ENCODE peak calls at places on chromosomes 11 and 22, in seven cellular contexts. M is Right ventricle myocardium superior, H is NCI-H460, T is spleen, V is iPS DF 6.9, Y is cerebellum, G is NAMALWA. Z is an unnamed sample.

GRCh38 chr22:43945632-43946390 is 9.4 kb upstream of the SAMM50 start:
- DNase-seq in T (peak; percentile 85), H (peak; percentile 49), V (peak; percentile 54), G (peak; percentile 85), M (peak; percentile 74), Y (no peak), Z (peak; percentile 56)

GRCh38 chr11:121722431-121723256 is 269.9 kb upstream of the SORL1-AS1 start:
- DNase-seq in V (peak; percentile 29), G (no peak), H (no peak), T (no peak), Y (peak; percentile 31), M (peak; percentile 89), Z (peak; percentile 18)

GRCh38 chr11:91394718-91395414 is 829.8 kb upstream of the FAT3 start:
- DNase-seq in H (no peak), T (peak; percentile 28), M (no peak), G (no peak), V (no peak), Y (no peak), Z (no peak)

GRCh38 chr11:15526859-15527450 is 412.2 kb downstream of the INSC start:
- DNase-seq in Y (no peak), H (no peak), M (no peak), V (no peak), G (no peak), T (no peak), Z (no peak)

GRCh38 chr11:107427569-107428180 is 29.9 kb downstream of the CWF19L2 start:
- DNase-seq in G (no peak), H (no peak), V (no peak), T (no peak), Y (no peak), M (no peak), Z (no peak)

GRCh38 chr11:61075891-61076290 is 26.4 kb upstream of the CD5 start:
- DNase-seq in V (no peak), G (no peak), T (no peak), Y (no peak), H (no peak), M (no peak), Z (no peak)

GRCh38 chr11:45400594-45400993 is 114.5 kb upstream of the SYT13 start:
- DNase-seq in V (no peak), H (no peak), M (no peak), G (no peak), Y (no peak), T (no peak), Z (no peak)

GRCh38 chr22:17842386-17842785 is 68.1 kb upstream of the BID start:
- DNase-seq in H (no peak), M (no peak), V (no peak), T (peak; percentile 86), Y (no peak), G (peak; percentile 20), Z (no peak)

GRCh38 chr11:133681901-133682300 is 149.6 kb upstream of the OPCML start:
- DNase-seq in Y (no peak), G (no peak), M (no peak), T (no peak), V (no peak), H (no peak), Z (no peak)

GRCh38 chr22:45397806-45398205 is 15.6 kb downstream of the SMC1B start:
- DNase-seq in H (no peak), Y (no peak), M (no peak), T (no peak), G (no peak), V (no peak), Z (no peak)

GRCh38 chr22:26762503-26763170 is 105.2 kb downstream of the MIAT start:
- DNase-seq in H (no peak), Y (no peak), V (no peak), M (no peak), T (no peak), G (no peak), Z (no peak)

GRCh38 chr22:48581821-48582469 is 1245.7 kb downstream of the BRD1 start:
- DNase-seq in T (no peak), H (no peak), V (no peak), G (peak; percentile 41), M (peak; percentile 17), Y (no peak), Z (peak; percentile 39)

GRCh38 chr11:29184939-29185890 is 831.6 kb downstream of the KCNA4 start:
- DNase-seq in G (no peak), M (no peak), Y (no peak), T (no peak), H (no peak), V (no peak), Z (no peak)

Z was measured in cerebellar cortex.